ENCODE peak calls at places on chromosomes 5 and 9, in four cellular contexts. S, X, V and C are unnamed samples.

GRCh38 chr9:129412814-129413536 is 207.9 kb downstream of the C9orf50 start:
- DNase-seq in S (peak; percentile 78), X (peak; percentile 52), V (no peak), C (no peak)

GRCh38 chr9:114116061-114116747 is 17.1 kb upstream of the KIF12 start:
- DNase-seq in S (no peak), X (no peak), V (no peak), C (no peak)

GRCh38 chr5:100659080-100659479 is 123.9 kb downstream of the FAM174A start:
- DNase-seq in S (no peak), X (no peak), V (no peak), C (no peak)

GRCh38 chr9:121958530-121958929 is 134.6 kb downstream of the TTLL11 start:
- DNase-seq in S (no peak), X (no peak), V (no peak), C (no peak)

GRCh38 chr5:15383469-15383868 is 116.5 kb upstream of the FBXL7 start:
- DNase-seq in S (peak; percentile 61), X (peak; percentile 77), V (no peak), C (no peak)

GRCh38 chr9:100129772-100130171 is 30.7 kb downstream of the INVS start:
- DNase-seq in S (no peak), X (peak; percentile 34), V (no peak), C (no peak)

GRCh38 chr5:169242849-169243186 is 58.1 kb downstream of the SLIT3 start:
- DNase-seq in S (no peak), X (no peak), V (no peak), C (no peak)

GRCh38 chr9:32426278-32426939 is 42.0 kb downstream of the ACO1 start:
- DNase-seq in S (no peak), X (no peak), V (no peak), C (no peak)

GRCh38 chr9:134127065-134127580 is 8.8 kb upstream of the WDR5 start:
- DNase-seq in S (no peak), X (no peak), V (no peak), C (no peak)

GRCh38 chr5:72005676-72006075 is 101.6 kb upstream of the MAP1B start:
- DNase-seq in S (no peak), X (no peak), V (no peak), C (no peak)

GRCh38 chr9:124839612-124840299 is 13.5 kb upstream of the WDR38 start:
- DNase-seq in S (peak; percentile 77), X (peak; percentile 89), V (no peak), C (peak; percentile 33)

GRCh38 chr5:95759005-95759404 is 27.9 kb downstream of the RHOBTB3 start:
- DNase-seq in S (no peak), X (no peak), V (no peak), C (no peak)

GRCh38 chr5:81233080-81233634 is at the start of gene CKMT2:
- DNase-seq in S (no peak), X (peak; percentile 93), V (peak; percentile 61), C (no peak)

GRCh38 chr9:89434636-89435314 is 63.1 kb downstream of the SEMA4D start:
- DNase-seq in S (no peak), X (no peak), V (no peak), C (no peak)

GRCh38 chr5:149580808-149581191 is 498 bp upstream of the ARHGEF37 start:
- DNase-seq in S (no peak), X (no peak), V (no peak), C (no peak)

GRCh38 chr5:17302590-17302989 is 85.2 kb downstream of the BASP1 start:
- DNase-seq in S (no peak), X (no peak), V (no peak), C (no peak)

GRCh38 chr5:173565491-173566038 is 50.9 kb downstream of the BOD1 start:
- DNase-seq in S (no peak), X (no peak), V (no peak), C (no peak)

GRCh38 chr5:174731214-174732039 is 7.0 kb downstream of the MSX2 start:
- DNase-seq in S (no peak), X (peak; percentile 58), V (no peak), C (no peak)

GRCh38 chr9:86614871-86615849 is 260.9 kb upstream of the TUT7 start:
- DNase-seq in S (peak; percentile 33), X (peak; percentile 74), V (no peak), C (no peak)

GRCh38 chr5:141876628-141877477 is 1.4 kb downstream of the PCDH1 start:
- DNase-seq in S (no peak), X (peak; percentile 69), V (no peak), C (no peak)

GRCh38 chr9:99039388-99040182 is 65.3 kb upstream of the TGFBR1 start:
- DNase-seq in S (no peak), X (no peak), V (no peak), C (no peak)

GRCh38 chr9:13923381-13923780 is 390.6 kb downstream of the NFIB start:
- DNase-seq in S (no peak), X (no peak), V (no peak), C (no peak)

GRCh38 chr9:33446507-33447403 is 638 bp downstream of the AQP3 start:
- DNase-seq in S (peak; percentile 68), X (no peak), V (no peak), C (no peak)

GRCh38 chr9:16002816-16003215 is 450.0 kb downstream of the CCDC171 start:
- DNase-seq in S (no peak), X (no peak), V (no peak), C (no peak)

GRCh38 chr9:137007060-137007815 is 10.9 kb upstream of the CLIC3 start:
- DNase-seq in S (no peak), X (no peak), V (no peak), C (no peak)

GRCh38 chr5:66174338-66174737 is 30.2 kb downstream of the SREK1 start:
- DNase-seq in S (no peak), X (peak; percentile 28), V (no peak), C (no peak)

GRCh38 chr9:7205806-7206205 is 448.0 kb downstream of the KDM4C start:
- DNase-seq in S (no peak), X (no peak), V (no peak), C (no peak)

GRCh38 chr9:130963916-130964315 is 24.9 kb upstream of the FIBCD1 start:
- DNase-seq in S (no peak), X (no peak), V (no peak), C (no peak)

GRCh38 chr9:70485273-70485858 is 70.9 kb upstream of the KLF9 start:
- DNase-seq in S (no peak), X (no peak), V (no peak), C (no peak)

GRCh38 chr9:14080940-14081621 is 232.9 kb downstream of the NFIB start:
- DNase-seq in S (no peak), X (peak; percentile 13), V (no peak), C (no peak)

GRCh38 chr9:107239474-107239873 is 43.6 kb upstream of the RAD23B start:
- DNase-seq in S (no peak), X (no peak), V (no peak), C (no peak)

GRCh38 chr5:91266184-91266705 is 116.9 kb downstream of the ARRDC3 start:
- DNase-seq in S (peak; percentile 15), X (no peak), V (no peak), C (peak; percentile 46)

GRCh38 chr5:132662925-132663770 is 5.2 kb downstream of the IL13 start:
- DNase-seq in S (no peak), X (peak; percentile 17), V (no peak), C (no peak)

GRCh38 chr9:135968083-135968476 is 6.9 kb upstream of the UBAC1 start:
- DNase-seq in S (no peak), X (no peak), V (no peak), C (no peak)

GRCh38 chr5:68730220-68731010 is 363.4 kb upstream of the SLC30A5 start:
- DNase-seq in S (peak; percentile 62), X (no peak), V (no peak), C (no peak)

GRCh38 chr5:758698-759053 is 25.9 kb downstream of the ZDHHC11B start:
- DNase-seq in S (no peak), X (no peak), V (no peak), C (no peak)

GRCh38 chr9:133201424-133202144 is 7.5 kb downstream of the OBP2B start:
- DNase-seq in S (no peak), X (no peak), V (no peak), C (no peak)

GRCh38 chr5:33339413-33339812 is 101.4 kb upstream of the TARS1 start:
- DNase-seq in S (no peak), X (peak; percentile 16), V (no peak), C (no peak)

GRCh38 chr5:43773032-43773830 is 170.3 kb downstream of the NNT start:
- DNase-seq in S (no peak), X (peak; percentile 49), V (peak; percentile 10), C (peak; percentile 18)
- H2AFZ ChIP-seq in S (peak overlapping the region; percentile 58), X (no peak overlapping the region), V (peak overlapping the region; percentile 95), C (peak overlapping the region; percentile 52)

DNA sequence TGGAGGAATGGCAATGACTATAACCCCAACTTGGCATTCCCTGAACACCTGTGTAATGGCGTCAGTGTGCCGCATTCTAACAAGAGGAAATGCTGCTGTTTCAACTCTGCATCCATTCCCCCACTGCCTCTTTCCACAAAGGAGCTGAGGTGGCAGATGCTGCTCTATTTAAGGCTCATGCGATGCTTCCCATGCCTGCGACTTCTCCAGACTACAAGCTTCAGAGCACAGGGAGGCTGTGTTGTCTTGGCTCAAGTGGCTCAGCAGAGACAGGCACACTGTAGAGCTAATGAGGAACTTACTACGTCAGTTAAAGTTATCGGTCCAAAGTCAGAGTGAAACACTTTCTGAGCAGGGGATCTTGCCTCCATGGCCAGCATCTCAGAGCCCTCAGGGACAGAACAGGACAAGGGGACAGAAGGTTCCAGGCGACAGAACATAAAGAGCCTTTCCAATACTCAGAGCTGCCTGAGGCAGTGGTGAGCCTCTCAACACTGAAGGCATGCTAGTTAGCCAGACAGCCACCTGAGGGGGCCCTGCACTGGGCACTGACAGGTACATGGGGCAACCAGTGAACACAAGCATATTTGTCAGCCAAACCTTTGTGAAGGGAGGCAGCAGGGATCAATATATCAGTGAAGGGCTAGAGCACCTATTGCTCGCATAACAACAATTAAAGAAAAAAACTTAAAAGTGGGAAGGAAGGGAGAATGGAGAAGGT is 21.8 kb downstream of the TNIP1 start:
- DNase-seq in S (no peak), X (no peak), V (no peak), C (no peak)
- H3K4me3 ChIP-seq in S (no peak overlapping the region), X (no peak overlapping the region), V (no peak overlapping the region), C (no peak overlapping the region)

DNA sequence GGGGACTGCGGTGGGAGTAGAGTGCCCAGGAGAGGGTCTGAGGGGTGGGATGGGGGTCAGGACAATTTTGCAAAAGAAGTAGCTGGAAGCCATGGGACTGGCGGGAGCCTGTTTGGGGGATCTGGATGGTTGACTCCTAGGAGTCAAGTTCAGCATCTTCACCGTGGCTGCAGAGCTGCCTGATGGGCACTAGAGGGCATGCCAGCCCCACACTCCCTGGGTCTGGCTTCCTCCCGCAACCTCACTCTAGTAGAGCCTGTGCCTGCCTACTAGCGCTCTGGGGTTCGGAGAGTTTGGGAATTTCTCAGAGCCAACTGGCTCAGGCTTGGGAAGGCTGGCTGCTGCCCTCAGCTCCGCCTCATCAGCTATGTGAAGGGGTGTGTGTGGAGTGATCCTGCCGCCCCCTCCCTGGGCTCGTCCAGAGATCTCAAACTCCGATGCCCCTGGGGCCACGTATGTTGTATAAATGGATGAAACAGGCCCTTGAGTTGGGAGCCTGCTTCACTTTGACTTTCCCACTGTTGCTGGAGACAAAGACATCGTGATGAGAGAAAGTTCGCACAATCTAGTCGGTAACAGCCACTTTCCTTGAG is 10.8 kb downstream of the TSPAN17 start:
- DNase-seq in S (peak; percentile 86), X (peak; percentile 90), V (peak; percentile 54), C (peak; percentile 34)
- TF ChIP-seq POLR2AphosphoS5 in S (no peak), X (no peak), V (no peak), C (no peak)

DNA sequence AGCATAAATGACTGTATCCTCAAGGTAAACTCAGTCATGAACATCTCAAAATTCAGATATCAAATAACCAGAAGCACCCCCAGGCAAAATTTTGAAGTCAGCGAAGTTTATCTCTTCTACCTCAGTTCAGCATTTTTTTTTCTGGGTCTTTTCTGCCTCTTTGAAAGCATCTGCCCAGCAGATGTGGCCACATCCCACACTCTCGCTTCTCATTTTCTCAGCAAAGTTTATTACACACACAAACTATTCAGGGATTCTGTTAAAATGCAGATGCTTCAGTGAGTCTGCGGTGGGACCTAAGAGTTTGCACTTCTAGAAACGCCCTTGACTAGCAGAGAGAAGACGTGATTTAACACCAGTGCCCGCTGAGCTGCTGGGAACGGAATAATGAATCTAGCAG is 19.4 kb downstream of the RASEF start:
- DNase-seq in S (peak; percentile 47), X (peak; percentile 6), V (no peak), C (no peak)
- H2AFZ ChIP-seq in S (no peak overlapping the region), X (no peak overlapping the region), V (no peak overlapping the region), C (no peak overlapping the region)